ENCODE peak calls at places on chromosomes 2 and 18, in ten cellular contexts. S is cardiac muscle cell, E is fibroblast of pulmonary artery, H is SW 1271, A is HT-29, N is occipital lobe, G is foreskin melanocyte, M is endothelial cell, Q is kidney tubule cell, T is C1 segment of cervical spinal cord. X is an unnamed sample.

GRCh38 chr2:183389546-183390080 is 265.4 kb downstream of the NUP35 start:
- DNase-seq in S (no peak), E (no peak), H (no peak), A (no peak), N (no peak), G (no peak), M (no peak), Q (no peak), T (no peak), X (no peak)

GRCh38 chr18:45891806-45892205 is 66.3 kb downstream of the SIGLEC15 start:
- DNase-seq in S (peak; percentile 7), E (peak; percentile 3), H (no peak), A (no peak), N (no peak), G (no peak), M (no peak), Q (no peak), T (no peak), X (no peak)

GRCh38 chr2:67716895-67717294 is 319.8 kb downstream of the ETAA1 start:
- DNase-seq in S (no peak), E (no peak), H (no peak), A (no peak), N (no peak), G (no peak), M (no peak), Q (peak; percentile 58), T (no peak), X (no peak)

GRCh38 chr2:22944141-22944540 is 440.8 kb upstream of the KLHL29 start:
- DNase-seq in S (no peak), E (no peak), H (no peak), A (no peak), N (no peak), G (no peak), M (no peak), Q (no peak), T (no peak), X (no peak)

GRCh38 chr2:177195194-177195593 is 17.4 kb upstream of the HNRNPA3 start:
- DNase-seq in S (no peak), E (no peak), H (no peak), A (no peak), N (no peak), G (no peak), M (no peak), Q (no peak), T (no peak), X (no peak)

GRCh38 chr2:204321910-204322765 is 223.1 kb upstream of the PARD3B start:
- DNase-seq in S (peak; percentile 52), E (peak; percentile 89), H (no peak), A (no peak), N (no peak), G (no peak), M (no peak), Q (peak; percentile 73), T (no peak), X (no peak)

GRCh38 chr2:45184606-45185005 is 175.4 kb upstream of the SIX2 start:
- DNase-seq in S (peak; percentile 57), E (peak; percentile 66), H (no peak), A (no peak), N (no peak), G (no peak), M (no peak), Q (peak; percentile 85), T (no peak), X (no peak)

GRCh38 chr2:237901932-237902846 is 42.8 kb downstream of the RAMP1 start:
- DNase-seq in S (no peak), E (no peak), H (no peak), A (no peak), N (no peak), G (no peak), M (no peak), Q (peak; percentile 39), T (no peak), X (no peak)

GRCh38 chr2:187917535-187917934 is 363.3 kb upstream of the TFPI start:
- DNase-seq in S (peak; percentile 33), E (peak; percentile 29), H (no peak), A (no peak), N (no peak), G (no peak), M (no peak), Q (peak; percentile 57), T (no peak), X (no peak)

GRCh38 chr2:241126201-241126611 is 23.1 kb downstream of the PASK start:
- DNase-seq in S (no peak), E (no peak), H (no peak), A (no peak), N (no peak), G (no peak), M (no peak), Q (no peak), T (no peak), X (no peak)

X was measured in hippocampal formation.